ENCODE peak calls at places on chromosomes 5 and 9, in seven cellular contexts. O, A, X, S, R, Q and K are unnamed samples.
A peak's percentile ranks its signal among the peaks of the same experiment; 100 is the strongest.

GRCh38 chr5:178368278-178368677 is 135.7 kb upstream of the PHYKPL start:
- DNase-seq in O (no peak), A (no peak), X (no peak), S (no peak), R (no peak), Q (no peak), K (no peak)

GRCh38 chr9:106707722-106708121 is 155.2 kb upstream of the ZNF462 start:
- DNase-seq in O (no peak), A (no peak), X (no peak), S (no peak), R (no peak), Q (no peak), K (no peak)

GRCh38 chr5:116084231-116084630 is 594 bp upstream of the COMMD10 start:
- DNase-seq in O (no peak), A (no peak), X (peak; percentile 52), S (no peak), R (no peak), Q (peak; percentile 42), K (no peak)

GRCh38 chr5:132209901-132210545 is 17.6 kb downstream of the P4HA2 start:
- DNase-seq in O (no peak), A (no peak), X (no peak), S (no peak), R (no peak), Q (no peak), K (no peak)

GRCh38 chr5:114089247-114089646 is 272.6 kb upstream of the KCNN2 start:
- DNase-seq in O (no peak), A (no peak), X (no peak), S (no peak), R (no peak), Q (no peak), K (no peak)

GRCh38 chr9:74940600-74940999 is 12.1 kb downstream of the C9orf40 start:
- DNase-seq in O (no peak), A (no peak), X (no peak), S (peak; percentile 85), R (no peak), Q (no peak), K (no peak)

GRCh38 chr5:15601274-15601673 is 101.3 kb downstream of the FBXL7 start:
- DNase-seq in O (peak; percentile 7), A (no peak), X (no peak), S (no peak), R (no peak), Q (no peak), K (no peak)

GRCh38 chr5:121691478-121691877 is 160.2 kb upstream of the FTMT start:
- DNase-seq in O (no peak), A (no peak), X (no peak), S (peak; percentile 39), R (no peak), Q (peak; percentile 12), K (no peak)

GRCh38 chr5:159049844-159050318 is 49.8 kb downstream of the EBF1 start:
- DNase-seq in O (no peak), A (no peak), X (peak; percentile 39), S (no peak), R (no peak), Q (no peak), K (no peak)

GRCh38 chr9:130209422-130209821 is 37.2 kb downstream of the NCS1 start:
- DNase-seq in O (no peak), A (no peak), X (no peak), S (no peak), R (no peak), Q (no peak), K (no peak)

GRCh38 chr5:132296412-132297001 is 2.3 kb downstream of the SLC22A4 start:
- DNase-seq in O (no peak), A (no peak), X (no peak), S (no peak), R (no peak), Q (no peak), K (no peak)

GRCh38 chr5:125503958-125504357 is 757.5 kb upstream of the ZNF608 start:
- DNase-seq in O (no peak), A (no peak), X (no peak), S (no peak), R (no peak), Q (no peak), K (no peak)

GRCh38 chr5:1204693-1205242 is 3.4 kb downstream of the SLC6A19 start:
- DNase-seq in O (no peak), A (no peak), X (peak; percentile 76), S (peak; percentile 71), R (peak; percentile 6), Q (peak; percentile 57), K (no peak)

GRCh38 chr5:33832904-33833575 is 58.8 kb downstream of the ADAMTS12 start:
- DNase-seq in O (no peak), A (no peak), X (no peak), S (no peak), R (no peak), Q (no peak), K (no peak)

GRCh38 chr9:134403682-134404301 is 77.5 kb downstream of the RXRA start:
- DNase-seq in O (no peak), A (no peak), X (no peak), S (no peak), R (no peak), Q (no peak), K (no peak)

GRCh38 chr5:350355-350754 is 28.8 kb downstream of the AHRR start:
- DNase-seq in O (no peak), A (no peak), X (peak; percentile 42), S (peak; percentile 9), R (peak; percentile 13), Q (peak; percentile 21), K (no peak)

GRCh38 chr5:180070726-180071417 is 687 bp downstream of the RNF130 start:
- DNase-seq in O (no peak), A (no peak), X (peak; percentile 75), S (no peak), R (no peak), Q (no peak), K (no peak)

GRCh38 chr5:64576241-64576640 is 70.4 kb downstream of the RGS7BP start:
- DNase-seq in O (no peak), A (no peak), X (no peak), S (no peak), R (no peak), Q (no peak), K (no peak)

GRCh38 chr5:174773371-174773770 is 49.0 kb downstream of the MSX2 start:
- DNase-seq in O (no peak), A (no peak), X (no peak), S (no peak), R (no peak), Q (no peak), K (no peak)

GRCh38 chr5:56506586-56506985 is 273.5 kb upstream of the ANKRD55 start:
- DNase-seq in O (no peak), A (no peak), X (no peak), S (no peak), R (no peak), Q (no peak), K (no peak)
- TF ChIP-seq SIN3A in O (no peak), A (no peak), X (no peak), S (no peak), R (no peak), Q (no peak), K (no peak)

GRCh38 chr5:73273379-73274050 is 100.5 kb downstream of the TMEM174 start:
- DNase-seq in O (no peak), A (no peak), X (no peak), S (peak; percentile 6), R (no peak), Q (no peak), K (no peak)
- TF ChIP-seq SIN3A in O (no peak), A (no peak), X (no peak), S (no peak), R (no peak), Q (no peak), K (no peak)

DNA sequence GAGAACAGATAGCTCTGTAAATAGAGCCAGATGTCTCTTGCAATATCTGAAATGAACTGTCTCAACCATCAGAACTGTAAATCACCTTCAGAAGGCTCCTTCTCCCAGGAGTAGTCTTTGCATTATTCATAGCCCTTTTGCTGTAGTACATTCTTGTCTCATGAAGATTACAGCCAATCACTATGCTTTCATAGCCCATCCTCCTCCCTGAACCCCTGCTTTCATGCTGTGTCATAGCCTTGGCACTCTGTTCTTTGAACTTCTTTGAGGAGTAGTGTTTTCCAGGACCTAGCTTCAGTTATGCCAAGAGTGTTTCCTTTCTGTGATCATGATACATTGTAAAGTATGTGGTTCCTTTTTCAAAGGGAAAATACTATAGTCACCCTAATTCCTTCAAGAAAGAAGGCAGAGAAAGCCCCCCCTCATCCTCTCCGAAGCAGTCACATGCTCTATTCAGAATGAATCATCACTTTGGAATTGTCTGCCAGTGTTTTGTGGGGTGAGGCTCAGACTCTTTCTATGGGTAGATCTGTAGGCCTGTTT is 61.1 kb downstream of the GRIA1 start:
- DNase-seq in O (peak; percentile 36), A (no peak), X (peak; percentile 5), S (no peak), R (peak; percentile 48), Q (no peak), K (no peak)
- TF ChIP-seq SIN3A in O (no peak), A (no peak), X (no peak), S (no peak), R (no peak), Q (no peak), K (no peak)

GRCh38 chr5:55102345-55102744 is at the start of gene GZMA:
- DNase-seq in O (no peak), A (no peak), X (no peak), S (no peak), R (no peak), Q (no peak), K (no peak)
- TF ChIP-seq SIN3A in O (no peak), A (no peak), X (no peak), S (no peak), R (no peak), Q (no peak), K (no peak)

GRCh38 chr5:106094128-106094726 is 1576.5 kb downstream of the EFNA5 start:
- DNase-seq in O (no peak), A (peak; percentile 3), X (peak; percentile 40), S (no peak), R (no peak), Q (no peak), K (peak; percentile 2)
- TF ChIP-seq SIN3A in O (no peak), A (no peak), X (peak; percentile 52), S (no peak), R (no peak), Q (no peak), K (no peak)

DNA sequence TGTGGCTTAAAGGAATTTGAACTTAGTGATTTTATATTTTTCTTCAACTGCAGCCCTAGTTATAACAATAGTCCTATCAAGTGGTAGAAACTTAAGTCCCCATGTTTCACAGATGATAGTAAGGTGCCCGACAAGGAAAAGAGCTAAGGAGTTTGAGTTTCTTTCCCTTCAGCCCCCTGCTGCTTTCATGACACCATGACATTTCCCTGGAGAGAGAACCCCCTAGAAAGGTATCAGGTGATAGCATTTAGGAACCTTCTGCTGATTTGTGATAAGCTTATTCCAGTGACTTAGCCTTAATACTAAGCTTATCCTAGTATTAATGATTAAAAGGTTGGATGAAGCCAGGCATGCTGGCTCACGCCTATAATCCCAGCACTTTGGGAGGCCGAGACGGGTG is 623.8 kb upstream of the TYRP1 start:
- DNase-seq in O (no peak), A (no peak), X (no peak), S (no peak), R (no peak), Q (no peak), K (no peak)
- TF ChIP-seq SIN3A in O (no peak), A (no peak), X (no peak), S (no peak), R (no peak), Q (no peak), K (no peak)